ENCODE peak calls at places on chromosome 14, in four cellular contexts. R is esophagus squamous epithelium, K is transverse colon, C is Peyer's patch. E is an unnamed sample. For H3K36me3, the result is how much of the 10 kb centered on the place peaks cover.

GRCh38 chr14:83269583-83269982 is 1735.9 kb upstream of the SEL1L start:
- DNase-seq in C (no peak), K (no peak), R (no peak), E (no peak)

GRCh38 chr14:90447720-90448497 is 51.1 kb downstream of the CALM1 start:
- DNase-seq in C (no peak), R (no peak), K (no peak), E (no peak)

GRCh38 chr14:98950356-98950895 is 321.6 kb downstream of the BCL11B start:
- DNase-seq in R (no peak), K (no peak), C (no peak), E (no peak)

GRCh38 chr14:96797943-96798349 is 764 bp downstream of the VRK1 start:
- DNase-seq in R (no peak), K (no peak), C (no peak), E (no peak)

GRCh38 chr14:88005050-88005481 is at the start of gene GPR65:
- DNase-seq in R (no peak), C (peak), K (no peak), E (no peak)

GRCh38 chr14:69685716-69686115 is 74.3 kb downstream of the SUSD6 start:
- DNase-seq in K (peak), R (no peak), C (peak), E (peak)

GRCh38 chr14:56630707-56631106 is 51.1 kb downstream of the TMEM260 start:
- DNase-seq in R (no peak), C (no peak), K (no peak), E (no peak)

GRCh38 chr14:99157246-99157645 is 114.8 kb downstream of the BCL11B start:
- DNase-seq in K (no peak), C (peak), R (no peak), E (no peak)

GRCh38 chr14:55579724-55580400 is at the start of gene KTN1:
- DNase-seq in R (no peak), K (peak), C (peak), E (peak)
- TF ChIP-seq POLR2A in R (peak), K (peak), C (peak), E (peak)

GRCh38 chr14:49792618-49793017 is 24.7 kb downstream of the KLHDC2 start:
- DNase-seq in K (no peak), R (no peak), C (no peak), E (no peak)

GRCh38 chr14:49796025-49796424 is 28.1 kb downstream of the KLHDC2 start:
- DNase-seq in C (no peak), R (no peak), K (no peak), E (no peak)
- H3K36me3 ChIP-seq in C (under half), R (under half), K (under half), E (under half)

GRCh38 chr14:43105305-43105704 is 1401.8 kb downstream of the FSCB start:
- DNase-seq in R (no peak), K (no peak), C (no peak), E (no peak)
- H3K27ac ChIP-seq in R (no peak), K (no peak), C (no peak), E (no peak)

GRCh38 chr14:73792476-73792875 is 59.2 kb upstream of the PTGR2 start:
- DNase-seq in R (no peak), K (no peak), C (no peak), E (no peak)

GRCh38 chr14:73786942-73787759 is 64.5 kb upstream of the PTGR2 start:
- DNase-seq in K (peak), C (peak), R (no peak), E (peak)

GRCh38 chr14:73788871-73789590 is 62.6 kb upstream of the PTGR2 start:
- DNase-seq in K (no peak), R (no peak), C (no peak), E (no peak)

GRCh38 chr14:73787760-73788508 is 63.7 kb upstream of the PTGR2 start:
- DNase-seq in C (no peak), K (no peak), R (no peak), E (peak)

DNA sequence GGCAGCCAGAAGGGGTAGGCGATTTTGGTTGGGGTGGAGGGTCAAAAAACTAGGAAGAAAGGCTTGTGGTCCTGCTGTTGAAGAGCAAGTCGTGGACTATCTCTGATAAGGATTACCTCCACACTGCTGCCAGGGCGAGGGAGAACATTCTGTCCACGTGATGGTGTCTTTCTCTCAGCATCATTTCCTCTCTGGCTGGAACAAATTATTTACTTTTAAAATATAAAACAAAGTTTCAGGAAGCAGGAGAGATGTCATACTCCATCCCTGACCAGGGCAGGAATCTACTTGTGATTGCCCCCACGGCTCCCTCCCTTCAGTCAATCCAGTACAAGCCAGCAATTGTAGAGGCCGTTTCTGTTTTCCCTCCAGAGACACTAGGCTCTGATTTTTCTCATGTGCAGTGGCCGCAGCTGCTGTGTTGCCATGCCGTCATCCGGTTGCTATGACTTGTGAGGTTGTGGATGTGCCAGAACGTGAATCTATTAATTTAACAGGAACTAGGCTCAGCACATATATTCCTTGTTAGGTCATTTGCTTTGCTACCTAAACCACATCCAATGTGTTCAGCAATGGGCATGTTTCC is 61.5 kb upstream of the PTGR2 start:
- DNase-seq in K (peak), C (peak), R (no peak), E (no peak)
- TF ChIP-seq POLR2A in K (peak), C (no peak), R (peak), E (peak)

DNA sequence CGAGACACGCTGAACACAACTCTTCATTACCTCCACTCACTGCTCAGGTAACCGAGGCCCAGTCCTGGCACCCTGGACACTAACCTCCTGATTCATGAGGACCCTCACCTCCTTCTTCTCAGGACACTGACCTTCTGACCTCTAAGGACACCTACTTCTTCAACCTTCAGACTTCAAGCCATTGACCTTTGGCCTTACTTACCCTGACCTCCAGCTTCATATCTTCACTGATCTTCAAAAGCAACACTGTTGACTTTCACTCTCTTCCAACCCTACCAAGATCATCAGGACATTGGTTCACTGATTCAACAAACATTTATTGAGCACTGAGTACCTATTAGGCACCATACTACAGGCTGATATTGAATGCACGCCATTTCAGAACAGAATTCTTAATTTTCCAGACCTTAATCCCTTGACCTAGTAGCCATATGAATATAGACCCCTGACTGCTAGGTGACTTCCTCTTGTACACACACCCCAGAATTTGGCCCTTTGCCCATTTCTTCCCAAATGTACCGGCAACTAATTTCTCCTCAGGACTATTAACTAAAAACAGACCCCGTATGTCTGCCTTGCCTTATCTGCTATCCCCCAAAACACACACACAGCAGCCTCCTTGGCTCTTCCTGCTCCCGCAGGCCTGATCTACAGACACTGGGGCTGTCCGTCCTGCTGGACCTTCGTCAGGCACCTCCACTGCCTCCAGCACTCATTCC is 5.8 kb downstream of the ARHGEF40 start:
- DNase-seq in R (no peak), K (no peak), C (no peak), E (no peak)
- H3K36me3 ChIP-seq in R (under half), K (under half), C (under half), E (under half)

GRCh38 chr14:51018521-51018920 is 74.2 kb upstream of the PYGL start:
- DNase-seq in C (no peak), K (no peak), R (no peak), E (no peak)

GRCh38 chr14:51020024-51020710 is 74.7 kb downstream of the TRIM9 start:
- DNase-seq in K (no peak), R (no peak), C (no peak), E (no peak)

GRCh38 chr14:51022769-51023168 is 72.1 kb downstream of the TRIM9 start:
- DNase-seq in K (no peak), C (no peak), R (no peak), E (no peak)

GRCh38 chr14:51014625-51015024 is 70.3 kb upstream of the PYGL start:
- DNase-seq in R (no peak), K (no peak), C (no peak), E (no peak)

GRCh38 chr14:51019089-51019488 is 74.8 kb upstream of the PYGL start:
- DNase-seq in K (no peak), R (no peak), C (no peak), E (no peak)
- H3K27ac ChIP-seq in K (no peak), R (no peak), C (no peak), E (no peak)

E was measured in right lobe of liver.